ENCODE peak calls at places on chromosomes 16 and 17, in seven cellular contexts. A, X, D, L, E, M and W are unnamed samples.

GRCh38 chr16:81376880-81377279 is 62.1 kb downstream of the GAN start:
- DNase-seq in A (no peak), X (no peak), D (no peak), L (no peak), E (peak), M (no peak), W (no peak)

GRCh38 chr17:7856081-7856791 is 1.1 kb downstream of the NAA38 start:
- DNase-seq in A (no peak), X (no peak), D (peak), L (peak), E (peak), M (no peak), W (peak)

GRCh38 chr16:10256855-10257641 is 74.8 kb upstream of the GRIN2A start:
- DNase-seq in A (no peak), X (no peak), D (peak), L (peak), E (peak), M (no peak), W (peak)

GRCh38 chr17:42676424-42677011 is at the start of gene PLEKHH3:
- DNase-seq in A (peak), X (no peak), D (no peak), L (peak), E (no peak), M (no peak), W (no peak)

GRCh38 chr16:31202402-31203385 is at the start of gene PYCARD:
- DNase-seq in A (no peak), X (no peak), D (peak), L (peak), E (peak), M (no peak), W (no peak)

GRCh38 chr17:35801583-35802224 is 6.3 kb upstream of the MMP28 start:
- DNase-seq in A (no peak), X (no peak), D (peak), L (no peak), E (peak), M (no peak), W (no peak)

GRCh38 chr17:10727192-10727591 is 2.6 kb downstream of the TMEM220 start:
- DNase-seq in A (no peak), X (no peak), D (no peak), L (no peak), E (no peak), M (no peak), W (no peak)

GRCh38 chr17:75571197-75571884 is 16.3 kb upstream of the MYO15B start:
- DNase-seq in A (no peak), X (no peak), D (no peak), L (peak), E (peak), M (no peak), W (peak)

GRCh38 chr17:59093702-59094231 is 12.9 kb downstream of the TRIM37 start:
- DNase-seq in A (no peak), X (peak), D (peak), L (no peak), E (peak), M (peak), W (no peak)

GRCh38 chr16:11472851-11473250 is 113.9 kb downstream of the LITAF start:
- DNase-seq in A (no peak), X (no peak), D (no peak), L (peak), E (no peak), M (no peak), W (no peak)

GRCh38 chr17:72590382-72590781 is 469.6 kb downstream of the SOX9 start:
- DNase-seq in A (peak), X (no peak), D (peak), L (no peak), E (peak), M (peak), W (no peak)

GRCh38 chr17:42685831-42686230 is 3.5 kb downstream of the CNTNAP1 start:
- DNase-seq in A (no peak), X (no peak), D (no peak), L (no peak), E (no peak), M (no peak), W (no peak)

GRCh38 chr16:84574191-84574590 is 43.7 kb downstream of the COTL1 start:
- DNase-seq in A (no peak), X (no peak), D (no peak), L (no peak), E (no peak), M (no peak), W (no peak)

GRCh38 chr16:50747206-50747956 is 5.5 kb downstream of the CYLD start:
- DNase-seq in A (peak), X (no peak), D (no peak), L (peak), E (no peak), M (no peak), W (peak)

GRCh38 chr17:81832608-81833159 is 407 bp downstream of the MCRIP1 start:
- DNase-seq in A (no peak), X (no peak), D (peak), L (peak), E (no peak), M (no peak), W (peak)

GRCh38 chr17:7688808-7689316 is 585 bp downstream of the WRAP53 start:
- DNase-seq in A (no peak), X (no peak), D (no peak), L (no peak), E (no peak), M (no peak), W (no peak)

GRCh38 chr17:52124993-52125392 is 33.5 kb downstream of the CA10 start:
- DNase-seq in A (no peak), X (no peak), D (no peak), L (no peak), E (no peak), M (no peak), W (no peak)

GRCh38 chr16:3937066-3937875 is 56.8 kb upstream of the CREBBP start:
- DNase-seq in A (no peak), X (no peak), D (no peak), L (no peak), E (no peak), M (no peak), W (no peak)

GRCh38 chr17:44607836-44608690 is 48.2 kb upstream of the MEIOC start:
- DNase-seq in A (peak), X (no peak), D (peak), L (no peak), E (no peak), M (peak), W (no peak)

GRCh38 chr17:58249270-58250133 is 11.1 kb downstream of the LPO start:
- DNase-seq in A (peak), X (no peak), D (peak), L (peak), E (peak), M (no peak), W (peak)

GRCh38 chr17:1485311-1485747 is 7.2 kb downstream of the MYO1C start:
- DNase-seq in A (no peak), X (no peak), D (no peak), L (peak), E (no peak), M (no peak), W (peak)

GRCh38 chr16:1696863-1697262 is 9.1 kb upstream of the MAPK8IP3 start:
- DNase-seq in A (no peak), X (no peak), D (no peak), L (no peak), E (peak), M (no peak), W (no peak)

GRCh38 chr16:27827765-27828164 is 235.7 kb downstream of the GSG1L start:
- DNase-seq in A (no peak), X (no peak), D (no peak), L (no peak), E (no peak), M (no peak), W (no peak)

GRCh38 chr16:963913-964695 is 6.7 kb downstream of the LMF1 start:
- DNase-seq in A (no peak), X (no peak), D (peak), L (no peak), E (peak), M (no peak), W (no peak)

GRCh38 chr17:72510454-72511016 is 389.7 kb downstream of the SOX9 start:
- DNase-seq in A (no peak), X (no peak), D (peak), L (peak), E (peak), M (no peak), W (no peak)

GRCh38 chr17:75344664-75345063 is 55.4 kb upstream of the SLC25A19 start:
- DNase-seq in A (no peak), X (no peak), D (no peak), L (peak), E (no peak), M (no peak), W (no peak)

GRCh38 chr17:58515286-58515685 is 848 bp upstream of the MTMR4 start:
- DNase-seq in A (no peak), X (no peak), D (no peak), L (no peak), E (no peak), M (no peak), W (no peak)

GRCh38 chr16:12484987-12485386 is 318.7 kb downstream of the CPPED1 start:
- DNase-seq in A (peak), X (no peak), D (no peak), L (no peak), E (no peak), M (no peak), W (no peak)